ENCODE peak calls at places on chromosomes 12 and 14, in seven cellular contexts. H is right atrium auricular region, Z is AG09319, A is GM13976, K is HFFc6, B is nephron progenitor cell, S is IMR-90. Y is an unnamed sample.
A peak's percentile ranks its signal among the peaks of the same experiment; 100 is the strongest.

GRCh38 chr12:23640754-23641153 is 308.7 kb downstream of the SOX5 start:
- DNase-seq in H (no peak), Z (no peak), A (no peak), K (no peak), B (no peak), S (no peak), Y (no peak)

GRCh38 chr14:33675415-33676130 is 275.3 kb downstream of the EGLN3 start:
- DNase-seq in H (no peak), Z (no peak), A (no peak), K (no peak), B (no peak), S (no peak), Y (no peak)

GRCh38 chr14:101575581-101575980 is 14.3 kb downstream of the DIO3 start:
- DNase-seq in H (no peak), Z (no peak), A (no peak), K (no peak), B (no peak), S (no peak), Y (no peak)

GRCh38 chr14:55306938-55307589 is 35.8 kb downstream of the FBXO34 start:
- DNase-seq in H (no peak), Z (no peak), A (no peak), K (no peak), B (no peak), S (no peak), Y (no peak)

GRCh38 chr12:116138781-116139180 is 138.7 kb downstream of the MED13L start:
- DNase-seq in H (no peak), Z (no peak), A (no peak), K (no peak), B (no peak), S (no peak), Y (no peak)

GRCh38 chr12:51549637-51550036 is 41.4 kb upstream of the SCN8A start:
- DNase-seq in H (no peak), Z (peak; percentile 15), A (no peak), K (no peak), B (no peak), S (peak; percentile 15), Y (no peak)

GRCh38 chr12:50639721-50640120 is 124.2 kb upstream of the ATF1 start:
- DNase-seq in H (no peak), Z (no peak), A (no peak), K (no peak), B (no peak), S (no peak), Y (no peak)

GRCh38 chr12:51949342-51950030 is 2.0 kb upstream of the ACVR1B start:
- DNase-seq in H (no peak), Z (peak; percentile 56), A (no peak), K (no peak), B (no peak), S (no peak), Y (no peak)

GRCh38 chr12:113071427-113072112 is 15.0 kb downstream of the DTX1 start:
- DNase-seq in H (no peak), Z (no peak), A (no peak), K (no peak), B (no peak), S (no peak), Y (no peak)

GRCh38 chr14:61126083-61126962 is 145.3 kb downstream of the SLC38A6 start:
- DNase-seq in H (no peak), Z (no peak), A (no peak), K (no peak), B (no peak), S (no peak), Y (no peak)

GRCh38 chr12:57613427-57614109 is 2.3 kb downstream of the ARHGEF25 start:
- DNase-seq in H (no peak), Z (no peak), A (peak; percentile 20), K (no peak), B (no peak), S (no peak), Y (peak; percentile 12)

GRCh38 chr14:39181026-39181692 is 6.1 kb downstream of the PNN start:
- DNase-seq in H (no peak), Z (no peak), A (no peak), K (no peak), B (no peak), S (no peak), Y (no peak)

GRCh38 chr12:52918351-52918750 is 13.5 kb upstream of the KRT8 start:
- DNase-seq in H (no peak), Z (no peak), A (no peak), K (no peak), B (no peak), S (no peak), Y (no peak)

GRCh38 chr14:68564236-68564825 is 228.5 kb downstream of the ZFP36L1 start:
- DNase-seq in H (no peak), Z (no peak), A (no peak), K (no peak), B (no peak), S (no peak), Y (no peak)

GRCh38 chr14:31927348-31927826 is 149.7 kb upstream of the ARHGAP5 start:
- DNase-seq in H (no peak), Z (peak; percentile 48), A (no peak), K (peak; percentile 87), B (peak; percentile 20), S (peak; percentile 97), Y (no peak)

GRCh38 chr12:132275110-132275531 is 54.3 kb downstream of the GALNT9 start:
- DNase-seq in H (no peak), Z (no peak), A (no peak), K (peak; percentile 45), B (peak; percentile 56), S (peak; percentile 20), Y (no peak)

GRCh38 chr12:79360269-79360668 is 330.5 kb downstream of the PAWR start:
- DNase-seq in H (no peak), Z (no peak), A (no peak), K (no peak), B (no peak), S (no peak), Y (no peak)

GRCh38 chr12:13223176-13223806 is 26.8 kb downstream of the EMP1 start:
- DNase-seq in H (peak; percentile 52), Z (peak; percentile 82), A (no peak), K (peak; percentile 87), B (no peak), S (peak; percentile 93), Y (no peak)

GRCh38 chr14:93114713-93115068 is 1.0 kb downstream of the ITPK1 start:
- DNase-seq in H (no peak), Z (no peak), A (no peak), K (no peak), B (peak; percentile 35), S (no peak), Y (peak; percentile 29)

GRCh38 chr12:11826607-11827006 is 177.1 kb downstream of the ETV6 start:
- DNase-seq in H (no peak), Z (no peak), A (no peak), K (no peak), B (no peak), S (no peak), Y (no peak)

GRCh38 chr14:99041141-99041819 is 230.7 kb downstream of the BCL11B start:
- DNase-seq in H (no peak), Z (no peak), A (no peak), K (peak; percentile 10), B (no peak), S (no peak), Y (no peak)

GRCh38 chr12:5809586-5809985 is 135.5 kb downstream of the ANO2 start:
- DNase-seq in H (no peak), Z (no peak), A (no peak), K (no peak), B (no peak), S (no peak), Y (no peak)

GRCh38 chr14:31993521-31993941 is 83.6 kb upstream of the ARHGAP5 start:
- DNase-seq in H (no peak), Z (no peak), A (no peak), K (no peak), B (no peak), S (no peak), Y (no peak)

GRCh38 chr14:32939254-32940065 is 781 bp downstream of the NPAS3 start:
- DNase-seq in H (no peak), Z (peak; percentile 39), A (peak; percentile 57), K (no peak), B (peak; percentile 80), S (peak; percentile 16), Y (peak; percentile 52)

GRCh38 chr12:126482238-126482889 is 1417.1 kb downstream of the AACS start:
- DNase-seq in H (no peak), Z (no peak), A (no peak), K (no peak), B (no peak), S (no peak), Y (no peak)
- TF ChIP-seq CTCF in H (no peak), Z (no peak), A (no peak), K (no peak), B (no peak), S (no peak), Y (no peak)

DNA sequence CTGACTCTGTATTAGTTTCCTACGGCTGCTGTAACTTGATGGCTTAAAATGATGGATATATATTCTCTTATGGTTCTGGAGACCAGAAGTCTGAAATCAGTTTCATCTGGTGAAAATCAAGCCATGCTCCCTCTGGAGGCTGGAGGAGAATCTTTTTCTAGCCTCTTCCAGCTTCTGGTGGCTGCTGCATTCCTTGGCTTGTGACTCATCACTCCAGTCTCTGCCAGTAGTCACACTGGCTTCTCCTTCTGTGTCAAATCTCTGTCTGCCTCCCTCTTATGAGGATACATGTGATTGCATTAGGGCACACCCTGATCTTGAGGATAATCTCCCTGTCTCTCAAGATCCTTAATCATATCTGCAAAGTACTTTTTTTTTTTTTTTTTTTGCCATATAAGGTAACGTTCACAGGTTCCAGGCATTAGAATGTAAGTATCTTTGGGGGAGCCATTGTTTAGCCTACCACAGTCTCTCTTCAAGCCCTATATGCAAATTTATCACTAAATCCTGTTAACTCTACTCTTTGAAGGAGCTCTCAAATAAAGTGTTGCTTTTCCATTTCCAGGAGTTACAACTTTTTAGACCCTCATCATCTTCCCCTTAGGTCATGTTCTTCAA is 17.8 kb downstream of the DNAL1 start:
- DNase-seq in H (no peak), Z (peak; percentile 67), A (no peak), K (peak; percentile 94), B (no peak), S (peak; percentile 94), Y (no peak)
- TF ChIP-seq CTCF in H (no peak), Z (peak; percentile 69), A (no peak), K (peak; percentile 75), B (no peak), S (peak; percentile 75), Y (no peak)

GRCh38 chr12:80593766-80594165 is 113.7 kb upstream of the MYF6 start:
- DNase-seq in H (no peak), Z (peak; percentile 10), A (no peak), K (peak; percentile 74), B (no peak), S (peak; percentile 91), Y (no peak)

GRCh38 chr12:80596509-80596908 is 110.9 kb upstream of the MYF6 start:
- DNase-seq in H (no peak), Z (no peak), A (no peak), K (no peak), B (no peak), S (no peak), Y (no peak)

GRCh38 chr12:80602455-80602854 is 105.0 kb upstream of the MYF6 start:
- DNase-seq in H (no peak), Z (no peak), A (no peak), K (no peak), B (no peak), S (no peak), Y (no peak)

GRCh38 chr12:80598004-80598606 is 109.3 kb upstream of the MYF6 start:
- DNase-seq in H (no peak), Z (peak; percentile 29), A (no peak), K (peak; percentile 79), B (peak; percentile 6), S (peak; percentile 83), Y (no peak)
- TF ChIP-seq CTCF in H (no peak), Z (peak; percentile 41), A (peak; percentile 22), K (peak; percentile 83), B (peak; percentile 8), S (peak; percentile 63), Y (peak; percentile 20)

GRCh38 chr12:43113153-43113552 is 438.9 kb downstream of the ADAMTS20 start:
- DNase-seq in H (no peak), Z (peak; percentile 15), A (no peak), K (no peak), B (no peak), S (no peak), Y (no peak)
- TF ChIP-seq CTCF in H (no peak), Z (peak; percentile 13), A (no peak), K (no peak), B (no peak), S (no peak), Y (no peak)

Y was measured in GM13977.